ENCODE peak calls at places on chromosomes 7 and 10, in five cellular contexts. V is heart right ventricle, O is ovary, P is uterus, X is AG04450. I is an unnamed sample.
A peak's percentile ranks its signal among the peaks of the same experiment; 100 is the strongest.

GRCh38 chr10:59997807-59998525 is 91.6 kb upstream of the CCDC6 start:
- DNase-seq in O (peak; percentile 15), P (peak; percentile 28), V (no peak), X (no peak), I (no peak)

GRCh38 chr7:138889982-138890381 is 91.2 kb downstream of the KIAA1549 start:
- DNase-seq in O (no peak), P (no peak), V (no peak), X (no peak), I (no peak)

GRCh38 chr7:100367676-100368613 is 5.3 kb upstream of the PILRA start:
- DNase-seq in O (no peak), P (no peak), X (no peak), V (no peak), I (no peak)

GRCh38 chr7:45031829-45032228 is 31.8 kb downstream of the CCM2 start:
- DNase-seq in O (no peak), V (no peak), X (no peak), P (no peak), I (no peak)

GRCh38 chr7:155598810-155599210 is 45.7 kb upstream of the RBM33 start:
- DNase-seq in X (peak; percentile 27), V (peak; percentile 73), O (peak; percentile 79), P (peak; percentile 76), I (peak; percentile 82)

GRCh38 chr10:81600185-81600584 is 274.8 kb upstream of the NRG3 start:
- DNase-seq in P (no peak), X (no peak), V (no peak), O (no peak), I (no peak)

GRCh38 chr10:87878664-87879459 is 15.4 kb downstream of the PTEN start:
- DNase-seq in X (no peak), O (no peak), V (no peak), P (no peak), I (no peak)

GRCh38 chr10:14758994-14759664 is 15.6 kb downstream of the FAM107B start:
- DNase-seq in P (no peak), V (no peak), O (no peak), X (no peak), I (no peak)

GRCh38 chr7:144063710-144064109 is 5.9 kb upstream of the OR2A25 start:
- DNase-seq in V (no peak), X (no peak), O (no peak), P (no peak), I (no peak)

GRCh38 chr10:106997721-106998120 is 166.8 kb downstream of the SORCS1 start:
- DNase-seq in X (no peak), V (peak; percentile 8), P (no peak), O (no peak), I (peak; percentile 36)

GRCh38 chr10:112589081-112589480 is 142.1 kb downstream of the VTI1A start:
- DNase-seq in X (no peak), P (no peak), V (no peak), O (no peak), I (no peak)

GRCh38 chr10:95388539-95388938 is 97.7 kb upstream of the PDLIM1 start:
- DNase-seq in P (no peak), O (no peak), V (no peak), X (no peak), I (no peak)

DNA sequence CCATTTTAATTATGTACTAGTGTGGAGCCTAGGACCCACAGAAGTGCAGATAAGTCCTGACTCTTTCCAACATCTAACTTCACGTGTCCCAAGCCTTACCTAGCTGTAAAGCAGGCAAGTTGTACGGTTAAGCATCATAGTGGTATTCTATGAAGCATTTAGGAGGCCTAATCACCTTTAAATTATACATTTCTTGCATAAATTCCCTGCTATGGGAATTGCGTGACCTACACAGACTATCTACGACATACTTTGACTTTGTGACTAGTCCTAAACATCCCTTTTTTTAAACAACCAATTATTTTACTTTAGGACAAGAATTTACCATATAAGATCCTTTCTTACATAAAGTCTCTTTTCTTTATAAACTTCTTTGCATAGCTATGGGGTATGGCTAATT is 37.7 kb upstream of the LRGUK start:
- DNase-seq in X (no peak), P (no peak), V (no peak), O (no peak), I (no peak)
- H3K9me3 ChIP-seq in X (peaks cover 4% of the 10 kb centered on the region), P (no peaks in the 10 kb centered on the region), V (no peaks in the 10 kb centered on the region), O (no peaks in the 10 kb centered on the region), I (no peaks in the 10 kb centered on the region)

DNA sequence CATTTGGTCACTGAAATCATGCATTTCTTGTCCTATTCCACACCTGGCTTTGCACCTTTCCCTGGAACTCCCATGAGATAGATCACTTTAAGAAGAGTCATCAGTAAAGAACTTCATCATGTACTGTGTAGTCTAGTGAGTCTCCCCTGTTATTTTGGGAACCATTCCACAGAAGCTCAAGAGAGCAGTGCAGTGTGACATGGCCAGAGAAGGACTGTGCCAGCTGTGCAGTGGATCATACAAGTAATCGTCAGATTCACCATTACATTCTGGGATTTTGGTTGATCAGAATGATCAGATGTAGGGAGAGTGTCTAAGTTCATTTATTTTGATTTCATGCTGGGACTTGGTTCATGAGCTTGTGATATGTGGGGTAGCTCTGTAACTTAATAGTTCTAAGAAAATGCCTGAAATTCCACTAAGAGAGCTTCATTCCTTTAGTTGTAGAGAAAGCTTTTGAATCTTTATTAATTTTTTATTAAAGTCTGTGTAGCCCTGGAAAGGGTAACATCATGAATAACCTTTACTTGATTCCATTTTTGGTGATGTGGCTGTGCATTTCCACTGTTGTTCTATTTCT is 166.8 kb downstream of the SUGCT start:
- DNase-seq in X (no peak), V (no peak), P (no peak), O (no peak), I (no peak)
- H3K27ac ChIP-seq in X (no peak overlapping the region), V (no peak overlapping the region), P (no peak overlapping the region), O (no peak overlapping the region), I (no peak overlapping the region)

GRCh38 chr7:75971961-75972763 is 22.2 kb downstream of the TMEM120A start:
- DNase-seq in X (no peak), P (peak; percentile 39), O (no peak), V (peak; percentile 74), I (no peak)
- TF ChIP-seq CTCF in X (peak; percentile 17), P (no peak), O (no peak), V (no peak), I (no peak)

GRCh38 chr7:64632029-64632428 is 33.9 kb upstream of the ZNF107 start:
- DNase-seq in O (no peak), V (no peak), X (no peak), P (no peak), I (no peak)

GRCh38 chr7:64630496-64630895 is 35.4 kb upstream of the ZNF107 start:
- DNase-seq in V (no peak), O (no peak), X (no peak), P (no peak), I (no peak)

GRCh38 chr7:64636386-64636785 is 29.5 kb upstream of the ZNF107 start:
- DNase-seq in X (no peak), V (no peak), P (no peak), O (no peak), I (no peak)

GRCh38 chr7:64634406-64635062 is 31.4 kb upstream of the ZNF107 start:
- DNase-seq in O (no peak), P (no peak), X (no peak), V (no peak), I (no peak)

DNA sequence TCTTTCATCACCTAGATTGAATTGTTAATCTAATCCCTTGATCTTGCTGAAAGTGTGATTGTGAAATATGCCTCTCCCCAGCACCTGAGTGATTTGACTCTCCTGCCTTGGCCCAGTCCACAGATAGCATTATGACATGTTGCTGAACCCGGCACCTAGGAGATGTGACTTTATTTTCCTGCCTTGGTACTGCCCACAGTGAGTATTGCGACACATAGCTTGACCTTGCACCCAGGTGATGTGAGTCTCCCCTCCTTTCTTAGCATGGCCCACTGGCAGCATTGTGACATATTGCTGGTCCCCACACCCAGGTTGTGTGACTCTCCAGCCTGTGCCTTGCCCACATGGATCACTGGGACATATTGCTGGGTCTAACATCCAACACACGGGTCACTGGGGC is 32.5 kb upstream of the ZNF107 start:
- DNase-seq in O (no peak), X (no peak), P (no peak), V (no peak), I (no peak)
- H3K9me3 ChIP-seq in O (no peaks in the 10 kb centered on the region), X (peaks cover 4% of the 10 kb centered on the region), P (no peaks in the 10 kb centered on the region), V (no peaks in the 10 kb centered on the region), I (peaks cover 5% of the 10 kb centered on the region)

GRCh38 chr10:122814493-122814892 is 31.2 kb downstream of the CUZD1 start:
- DNase-seq in P (no peak), O (no peak), X (no peak), V (no peak), I (no peak)

GRCh38 chr10:122812751-122813150 is 32.9 kb downstream of the CUZD1 start:
- DNase-seq in P (no peak), O (no peak), X (no peak), V (no peak), I (no peak)

GRCh38 chr10:122815458-122815857 is 30.2 kb downstream of the CUZD1 start:
- DNase-seq in O (no peak), V (no peak), P (no peak), X (no peak), I (no peak)
- H3K27ac ChIP-seq in O (no peak overlapping the region), V (no peak overlapping the region), P (no peak overlapping the region), X (no peak overlapping the region), I (no peak overlapping the region)

GRCh38 chr10:52780391-52781155 is 8.0 kb upstream of the MBL2 start:
- DNase-seq in P (no peak), V (no peak), X (no peak), O (no peak), I (no peak)
- TF ChIP-seq CTCF in P (no peak), V (no peak), X (no peak), O (no peak), I (no peak)

DNA sequence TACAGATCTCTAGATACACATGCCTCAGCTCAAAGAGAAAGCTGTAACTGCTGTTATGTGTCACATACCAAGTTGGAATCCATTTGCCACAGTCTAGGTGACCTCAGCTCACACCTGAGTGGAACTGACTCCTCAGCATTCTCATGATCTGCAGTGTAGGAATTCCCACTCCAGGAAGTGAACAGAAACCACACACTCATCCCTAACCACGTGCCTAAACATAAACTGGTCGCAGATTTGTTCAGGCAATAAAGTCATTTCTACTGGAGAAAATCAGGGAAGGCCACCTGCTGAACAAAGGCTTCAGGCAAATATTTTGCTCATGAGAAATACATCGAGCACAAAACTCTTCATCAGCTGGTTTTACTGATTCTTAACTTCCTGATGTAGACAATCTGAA is 23.0 kb upstream of the ZMYND11 start:
- DNase-seq in X (no peak), P (no peak), V (no peak), O (no peak), I (no peak)
- H3K9me3 ChIP-seq in X (no peaks in the 10 kb centered on the region), P (no peaks in the 10 kb centered on the region), V (no peaks in the 10 kb centered on the region), O (no peaks in the 10 kb centered on the region), I (no peaks in the 10 kb centered on the region)

GRCh38 chr10:73253226-73253557 is 748 bp upstream of the MRPS16 start:
- DNase-seq in P (no peak), V (no peak), X (no peak), O (no peak), I (no peak)
- H3K27ac ChIP-seq in P (peak overlapping the region; percentile 77), V (peak overlapping the region; percentile 89), X (peak overlapping the region; percentile 89), O (peak overlapping the region; percentile 77), I (peak overlapping the region; percentile 90)

GRCh38 chr10:13496164-13496563 is 32.6 kb downstream of the BEND7 start:
- DNase-seq in O (no peak), P (no peak), X (no peak), V (no peak), I (no peak)
- TF ChIP-seq CTCF in O (no peak), P (no peak), X (no peak), V (no peak), I (no peak)